ENCODE peak calls at places on chromosomes 6 and 20, in ten cellular contexts. Q is sigmoid colon, M is NCI-H2171 treated with DMSO at 0.1 percent for 48 hours, R is GM23338, U is MV-4-11, P is fibroblast of mammary gland, V is NCI-H2081, Z is PC-9, I is renal cortical epithelial cell, L is progenitor cell of endocrine pancreas. E is an unnamed sample.

GRCh38 chr6:168609026-168609685 is 168.2 kb downstream of the SMOC2 start:
- DNase-seq in Q (peak), M (no peak), R (no peak), U (no peak), P (no peak), V (no peak), Z (no peak), I (no peak), L (no peak), E (no peak)

GRCh38 chr6:88008411-88008810 is 39.2 kb upstream of the SPACA1 start:
- DNase-seq in Q (no peak), M (no peak), R (no peak), U (no peak), P (no peak), V (no peak), Z (no peak), I (peak), L (no peak), E (peak)

GRCh38 chr20:54173653-54174451 is at the start of gene CYP24A1:
- DNase-seq in Q (no peak), M (no peak), R (peak), U (no peak), P (no peak), V (no peak), Z (peak), I (no peak), L (no peak), E (peak)

GRCh38 chr6:155461636-155462035 is 6.0 kb upstream of the NOX3 start:
- DNase-seq in Q (no peak), M (no peak), R (peak), U (no peak), P (peak), V (no peak), Z (no peak), I (no peak), L (no peak), E (no peak)

GRCh38 chr20:10466325-10466724 is 31.2 kb downstream of the SLX4IP start:
- DNase-seq in Q (no peak), M (no peak), R (peak), U (no peak), P (peak), V (no peak), Z (no peak), I (no peak), L (no peak), E (no peak)

GRCh38 chr6:36624461-36625160 is 30.4 kb downstream of the SRSF3 start:
- DNase-seq in Q (peak), M (no peak), R (no peak), U (no peak), P (no peak), V (no peak), Z (no peak), I (no peak), L (no peak), E (no peak)

GRCh38 chr6:37731888-37732287 is 34.2 kb upstream of the MDGA1 start:
- DNase-seq in Q (no peak), M (no peak), R (no peak), U (peak), P (no peak), V (no peak), Z (peak), I (no peak), L (no peak), E (no peak)

GRCh38 chr6:31426395-31426794 is 23.0 kb downstream of the MICA start:
- DNase-seq in Q (no peak), M (no peak), R (no peak), U (no peak), P (no peak), V (no peak), Z (no peak), I (no peak), L (no peak), E (no peak)

GRCh38 chr6:5521322-5521721 is 260.0 kb downstream of the FARS2 start:
- DNase-seq in Q (no peak), M (no peak), R (no peak), U (no peak), P (no peak), V (peak), Z (no peak), I (no peak), L (no peak), E (no peak)

GRCh38 chr6:39102024-39102820 is 12.8 kb downstream of the SAYSD1 start:
- DNase-seq in Q (no peak), M (no peak), R (peak), U (no peak), P (peak), V (no peak), Z (no peak), I (peak), L (peak), E (no peak)

GRCh38 chr6:125207956-125208355 is 54.4 kb downstream of the TPD52L1 start:
- DNase-seq in Q (no peak), M (no peak), R (no peak), U (peak), P (no peak), V (no peak), Z (no peak), I (peak), L (no peak), E (no peak)

E was measured in PC-3.